ENCODE peak calls at places on chromosome 11, in eight cellular contexts. One of them, this sample, is unnamed.

GRCh38 chr11:71470956-71471355 is 18.0 kb downstream of the NADSYN1 start:
- DNase-seq in psoas muscle: no peak
- DNase-seq in heart left ventricle: no peak
- DNase-seq in ovary: no peak
- DNase-seq in AG04450: no peak
- DNase-seq in stomach: no peak
- DNase-seq in hepatocyte: no peak
- DNase-seq in breast epithelium: no peak
- DNase-seq in this sample: no peak

GRCh38 chr11:118437046-118437735 is 899 bp downstream of the KMT2A start:
- DNase-seq in psoas muscle: peak
- DNase-seq in heart left ventricle: peak
- DNase-seq in ovary: peak
- DNase-seq in AG04450: no peak
- DNase-seq in stomach: no peak
- DNase-seq in hepatocyte: peak
- DNase-seq in breast epithelium: peak
- DNase-seq in this sample: peak

GRCh38 chr11:13228569-13228968 is 49.0 kb upstream of the BMAL1 start:
- DNase-seq in psoas muscle: no peak
- DNase-seq in heart left ventricle: no peak
- DNase-seq in ovary: no peak
- DNase-seq in AG04450: no peak
- DNase-seq in stomach: no peak
- DNase-seq in hepatocyte: no peak
- DNase-seq in breast epithelium: no peak
- DNase-seq in this sample: no peak

GRCh38 chr11:64449381-64450167 is 90.6 kb downstream of the RPS6KA4 start:
- DNase-seq in psoas muscle: peak
- DNase-seq in heart left ventricle: peak
- DNase-seq in ovary: peak
- DNase-seq in AG04450: no peak
- DNase-seq in stomach: peak
- DNase-seq in hepatocyte: peak
- DNase-seq in breast epithelium: no peak
- DNase-seq in this sample: peak

GRCh38 chr11:114219559-114220349 is 76.4 kb upstream of the NNMT start:
- DNase-seq in psoas muscle: no peak
- DNase-seq in heart left ventricle: peak
- DNase-seq in ovary: no peak
- DNase-seq in AG04450: no peak
- DNase-seq in stomach: no peak
- DNase-seq in hepatocyte: peak
- DNase-seq in breast epithelium: no peak
- DNase-seq in this sample: no peak

GRCh38 chr11:100637706-100638105 is 49.4 kb upstream of the ARHGAP42 start:
- DNase-seq in psoas muscle: no peak
- DNase-seq in heart left ventricle: no peak
- DNase-seq in ovary: no peak
- DNase-seq in AG04450: no peak
- DNase-seq in stomach: no peak
- DNase-seq in hepatocyte: no peak
- DNase-seq in breast epithelium: no peak
- DNase-seq in this sample: no peak

GRCh38 chr11:15627560-15627959 is 512.8 kb downstream of the INSC start:
- DNase-seq in psoas muscle: no peak
- DNase-seq in heart left ventricle: no peak
- DNase-seq in ovary: no peak
- DNase-seq in AG04450: peak
- DNase-seq in stomach: no peak
- DNase-seq in hepatocyte: no peak
- DNase-seq in breast epithelium: no peak
- DNase-seq in this sample: no peak

GRCh38 chr11:73349633-73350032 is 26.6 kb upstream of the RELT start:
- DNase-seq in psoas muscle: no peak
- DNase-seq in heart left ventricle: no peak
- DNase-seq in ovary: no peak
- DNase-seq in AG04450: no peak
- DNase-seq in stomach: no peak
- DNase-seq in hepatocyte: no peak
- DNase-seq in breast epithelium: no peak
- DNase-seq in this sample: no peak

GRCh38 chr11:46593550-46594382 is at the start of gene AMBRA1:
- DNase-seq in psoas muscle: peak
- DNase-seq in heart left ventricle: peak
- DNase-seq in ovary: peak
- DNase-seq in AG04450: peak
- DNase-seq in stomach: peak
- DNase-seq in hepatocyte: peak
- DNase-seq in breast epithelium: peak
- DNase-seq in this sample: peak

GRCh38 chr11:57978686-57979531 is 44.8 kb upstream of the OR9Q1 start:
- DNase-seq in psoas muscle: no peak
- DNase-seq in heart left ventricle: no peak
- DNase-seq in ovary: no peak
- DNase-seq in AG04450: no peak
- DNase-seq in stomach: no peak
- DNase-seq in hepatocyte: no peak
- DNase-seq in breast epithelium: no peak
- DNase-seq in this sample: no peak

GRCh38 chr11:57942808-57943207 is 80.9 kb upstream of the OR9Q1 start:
- DNase-seq in psoas muscle: no peak
- DNase-seq in heart left ventricle: no peak
- DNase-seq in ovary: no peak
- DNase-seq in AG04450: no peak
- DNase-seq in stomach: no peak
- DNase-seq in hepatocyte: no peak
- DNase-seq in breast epithelium: no peak
- DNase-seq in this sample: no peak

GRCh38 chr11:68839953-68840641 is 1.6 kb downstream of the CPT1A start:
- DNase-seq in psoas muscle: no peak
- DNase-seq in heart left ventricle: no peak
- DNase-seq in ovary: no peak
- DNase-seq in AG04450: no peak
- DNase-seq in stomach: no peak
- DNase-seq in hepatocyte: no peak
- DNase-seq in breast epithelium: no peak
- DNase-seq in this sample: no peak

GRCh38 chr11:17383466-17383865 is 5.0 kb downstream of the KCNJ11 start:
- DNase-seq in psoas muscle: no peak
- DNase-seq in heart left ventricle: no peak
- DNase-seq in ovary: no peak
- DNase-seq in AG04450: no peak
- DNase-seq in stomach: no peak
- DNase-seq in hepatocyte: no peak
- DNase-seq in breast epithelium: no peak
- DNase-seq in this sample: no peak

GRCh38 chr11:122882809-122883681 is 486 bp downstream of the JHY start:
- DNase-seq in psoas muscle: peak
- DNase-seq in heart left ventricle: peak
- DNase-seq in ovary: peak
- DNase-seq in AG04450: no peak
- DNase-seq in stomach: peak
- DNase-seq in hepatocyte: peak
- DNase-seq in breast epithelium: peak
- DNase-seq in this sample: peak

GRCh38 chr11:11519184-11519583 is 102.6 kb downstream of the GALNT18 start:
- DNase-seq in psoas muscle: no peak
- DNase-seq in heart left ventricle: no peak
- DNase-seq in ovary: no peak
- DNase-seq in AG04450: no peak
- DNase-seq in stomach: no peak
- DNase-seq in hepatocyte: no peak
- DNase-seq in breast epithelium: no peak
- DNase-seq in this sample: no peak

GRCh38 chr11:9530901-9531625 is 42.4 kb upstream of the WEE1 start:
- DNase-seq in psoas muscle: no peak
- DNase-seq in heart left ventricle: no peak
- DNase-seq in ovary: no peak
- DNase-seq in AG04450: no peak
- DNase-seq in stomach: no peak
- DNase-seq in hepatocyte: no peak
- DNase-seq in breast epithelium: peak
- DNase-seq in this sample: peak

GRCh38 chr11:69359735-69360470 is 65.9 kb downstream of the MYEOV start:
- DNase-seq in psoas muscle: no peak
- DNase-seq in heart left ventricle: no peak
- DNase-seq in ovary: no peak
- DNase-seq in AG04450: no peak
- DNase-seq in stomach: no peak
- DNase-seq in hepatocyte: no peak
- DNase-seq in breast epithelium: no peak
- DNase-seq in this sample: no peak

GRCh38 chr11:103359221-103359620 is 250.0 kb downstream of the DYNC2H1 start:
- DNase-seq in psoas muscle: no peak
- DNase-seq in heart left ventricle: no peak
- DNase-seq in ovary: no peak
- DNase-seq in AG04450: no peak
- DNase-seq in stomach: no peak
- DNase-seq in hepatocyte: no peak
- DNase-seq in breast epithelium: no peak
- DNase-seq in this sample: no peak

GRCh38 chr11:75186999-75187398 is 36.1 kb downstream of the SLCO2B1 start:
- DNase-seq in psoas muscle: no peak
- DNase-seq in heart left ventricle: no peak
- DNase-seq in ovary: no peak
- DNase-seq in AG04450: no peak
- DNase-seq in stomach: no peak
- DNase-seq in hepatocyte: no peak
- DNase-seq in breast epithelium: no peak
- DNase-seq in this sample: no peak

GRCh38 chr11:33982661-33983060 is 68.9 kb upstream of the CAPRIN1 start:
- DNase-seq in psoas muscle: no peak
- DNase-seq in heart left ventricle: no peak
- DNase-seq in ovary: no peak
- DNase-seq in AG04450: no peak
- DNase-seq in stomach: no peak
- DNase-seq in hepatocyte: no peak
- DNase-seq in breast epithelium: no peak
- DNase-seq in this sample: no peak

GRCh38 chr11:14687456-14687855 is 43.9 kb downstream of the PDE3B start:
- DNase-seq in psoas muscle: no peak
- DNase-seq in heart left ventricle: no peak
- DNase-seq in ovary: no peak
- DNase-seq in AG04450: no peak
- DNase-seq in stomach: no peak
- DNase-seq in hepatocyte: no peak
- DNase-seq in breast epithelium: no peak
- DNase-seq in this sample: no peak

GRCh38 chr11:66268953-66269906 is 791 bp downstream of the RAB1B start:
- DNase-seq in psoas muscle: peak
- DNase-seq in heart left ventricle: no peak
- DNase-seq in ovary: no peak
- DNase-seq in AG04450: no peak
- DNase-seq in stomach: no peak
- DNase-seq in hepatocyte: peak
- DNase-seq in breast epithelium: no peak
- DNase-seq in this sample: peak

DNA sequence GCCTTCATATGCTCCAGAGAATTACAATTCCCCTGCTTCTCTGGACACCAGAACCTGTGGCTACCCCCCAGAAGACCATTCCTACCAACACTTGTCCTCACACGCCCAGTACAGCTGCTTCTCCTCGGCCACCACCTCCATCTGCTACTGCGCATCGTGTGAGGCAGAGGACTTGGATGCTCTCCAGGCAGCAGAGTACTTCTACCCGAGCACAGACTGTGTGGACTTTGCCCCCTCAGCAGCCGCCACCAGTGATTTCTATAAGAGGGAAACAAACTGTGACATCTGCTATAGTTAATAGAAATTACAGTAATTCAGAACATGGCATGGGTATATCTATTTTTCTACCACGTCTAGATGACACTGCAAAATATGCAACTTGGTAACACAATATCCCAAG is 9.8 kb downstream of the POU2AF3 start:
- DNase-seq in psoas muscle: peak
- DNase-seq in heart left ventricle: no peak
- DNase-seq in ovary: no peak
- DNase-seq in AG04450: no peak
- DNase-seq in stomach: peak
- DNase-seq in hepatocyte: peak
- DNase-seq in breast epithelium: no peak
- DNase-seq in this sample: no peak
- H3K27ac ChIP-seq in psoas muscle: no peak
- H3K27ac ChIP-seq in heart left ventricle: no peak
- H3K27ac ChIP-seq in ovary: no peak
- H3K27ac ChIP-seq in AG04450: no peak
- H3K27ac ChIP-seq in stomach: peak
- H3K27ac ChIP-seq in hepatocyte: no peak
- H3K27ac ChIP-seq in breast epithelium: no peak
- H3K27ac ChIP-seq in this sample: no peak

DNA sequence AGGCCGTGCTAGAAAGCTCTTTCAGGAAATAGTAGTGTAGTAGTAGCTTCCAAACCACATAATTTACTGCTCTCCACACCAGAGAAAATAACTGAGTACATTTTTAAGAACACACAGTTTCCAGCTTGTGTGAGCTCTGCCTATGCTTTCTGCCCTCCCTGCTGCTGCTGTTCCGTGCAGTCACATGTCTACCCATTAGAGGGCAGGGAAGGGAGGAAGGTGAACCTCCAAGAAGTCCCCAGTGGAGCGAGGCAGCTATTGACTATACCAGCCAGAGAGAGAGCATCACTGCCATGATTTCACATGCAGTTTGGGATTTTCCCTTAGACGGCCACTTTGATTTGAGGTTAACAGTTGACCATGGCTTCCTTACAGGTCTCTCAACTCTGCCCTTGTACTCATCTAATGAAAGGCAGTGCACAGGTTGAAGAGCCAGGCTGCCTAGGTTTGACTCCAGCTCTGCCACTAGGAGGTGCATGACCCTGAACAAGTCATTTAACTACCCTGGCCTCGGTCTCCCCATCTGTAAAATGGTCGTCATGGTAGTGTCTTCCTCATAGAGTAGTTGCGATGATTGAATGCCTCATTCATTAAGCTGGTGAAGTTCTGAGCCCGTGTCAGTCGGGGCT is 19.7 kb upstream of the CTTN start:
- DNase-seq in psoas muscle: no peak
- DNase-seq in heart left ventricle: no peak
- DNase-seq in ovary: no peak
- DNase-seq in AG04450: no peak
- DNase-seq in stomach: no peak
- DNase-seq in hepatocyte: no peak
- DNase-seq in breast epithelium: no peak
- DNase-seq in this sample: no peak
- H3K4me3 ChIP-seq in psoas muscle: no peak
- H3K4me3 ChIP-seq in heart left ventricle: no peak
- H3K4me3 ChIP-seq in ovary: no peak
- H3K4me3 ChIP-seq in AG04450: no peak
- H3K4me3 ChIP-seq in stomach: no peak
- H3K4me3 ChIP-seq in hepatocyte: no peak
- H3K4me3 ChIP-seq in breast epithelium: no peak
- H3K4me3 ChIP-seq in this sample: no peak

GRCh38 chr11:124075841-124076571 is 34.9 kb upstream of the OR10G7 start:
- DNase-seq in psoas muscle: peak
- DNase-seq in heart left ventricle: no peak
- DNase-seq in ovary: no peak
- DNase-seq in AG04450: no peak
- DNase-seq in stomach: no peak
- DNase-seq in hepatocyte: no peak
- DNase-seq in breast epithelium: no peak
- DNase-seq in this sample: peak
- TF ChIP-seq CTCF in psoas muscle: no peak
- TF ChIP-seq CTCF in heart left ventricle: no peak
- TF ChIP-seq CTCF in ovary: no peak
- TF ChIP-seq CTCF in AG04450: no peak
- TF ChIP-seq CTCF in stomach: no peak
- TF ChIP-seq CTCF in hepatocyte: no peak
- TF ChIP-seq CTCF in breast epithelium: no peak
- TF ChIP-seq CTCF in this sample: no peak

GRCh38 chr11:416051-416756 is 1.4 kb upstream of the SIGIRR start:
- DNase-seq in psoas muscle: no peak
- DNase-seq in heart left ventricle: peak
- DNase-seq in ovary: no peak
- DNase-seq in AG04450: no peak
- DNase-seq in stomach: no peak
- DNase-seq in hepatocyte: no peak
- DNase-seq in breast epithelium: no peak
- DNase-seq in this sample: peak
- H3K27ac ChIP-seq in psoas muscle: peak
- H3K27ac ChIP-seq in heart left ventricle: peak
- H3K27ac ChIP-seq in ovary: no peak
- H3K27ac ChIP-seq in AG04450: no peak
- H3K27ac ChIP-seq in stomach: peak
- H3K27ac ChIP-seq in hepatocyte: peak
- H3K27ac ChIP-seq in breast epithelium: peak
- H3K27ac ChIP-seq in this sample: peak